ENCODE peak calls at places on chromosomes 3 and 15, in eight cellular contexts. C is NCI-H1105, B is ELR, D is AG09319, W is left colon, P is NCI-H1092, S is cortex of kidney, T is cardiac muscle cell. H is an unnamed sample.

GRCh38 chr3:188553569-188553968 is 399.6 kb downstream of the LPP start:
- DNase-seq in C (no peak), T (no peak), P (no peak), W (no peak), S (no peak), D (no peak), B (no peak), H (no peak)

GRCh38 chr15:74535388-74536084 is 5.5 kb upstream of the ARID3B start:
- DNase-seq in W (no peak), P (no peak), C (no peak), D (no peak), S (no peak), B (peak; percentile 48), T (no peak), H (no peak)

GRCh38 chr3:31880020-31880419 is 101.0 kb downstream of the OSBPL10 start:
- DNase-seq in W (no peak), B (no peak), P (no peak), T (peak; percentile 63), D (no peak), C (no peak), S (no peak), H (peak; percentile 27)

GRCh38 chr3:52633786-52634185 is 51.9 kb downstream of the PBRM1 start:
- DNase-seq in C (no peak), P (no peak), D (no peak), T (peak; percentile 1), S (no peak), B (peak; percentile 64), W (no peak), H (no peak)

GRCh38 chr3:42780892-42781700 is 8.0 kb upstream of the CCDC13 start:
- DNase-seq in S (no peak), B (peak; percentile 80), P (peak; percentile 44), C (no peak), D (no peak), T (peak; percentile 86), W (no peak), H (peak; percentile 32)

GRCh38 chr3:134186391-134186790 is 64.3 kb downstream of the RYK start:
- DNase-seq in P (no peak), T (peak; percentile 20), S (no peak), D (no peak), W (no peak), B (no peak), C (no peak), H (no peak)

GRCh38 chr3:129482721-129483120 is 42.7 kb downstream of the IFT122 start:
- DNase-seq in D (no peak), P (no peak), B (no peak), S (no peak), C (no peak), W (no peak), T (no peak), H (no peak)

GRCh38 chr3:149776170-149776569 is 16.2 kb downstream of the ANKUB1 start:
- DNase-seq in S (no peak), D (no peak), T (no peak), P (no peak), C (no peak), B (no peak), W (no peak), H (no peak)

GRCh38 chr3:187739125-187739560 is 6.1 kb downstream of the BCL6 start:
- DNase-seq in W (no peak), B (no peak), T (no peak), S (no peak), C (peak; percentile 78), P (no peak), D (no peak), H (no peak)

GRCh38 chr15:68042156-68042854 is 11.8 kb upstream of the PIAS1 start:
- DNase-seq in W (no peak), T (no peak), D (no peak), B (no peak), P (no peak), C (no peak), S (no peak), H (no peak)

GRCh38 chr3:182389041-182389815 is 404.1 kb upstream of the ATP11B start:
- DNase-seq in P (peak; percentile 40), D (no peak), W (no peak), C (peak; percentile 96), T (no peak), B (no peak), S (no peak), H (peak; percentile 72)

GRCh38 chr3:107983247-107983646 is 107.6 kb downstream of the CD47 start:
- DNase-seq in T (no peak), S (no peak), P (no peak), C (no peak), B (no peak), W (no peak), D (no peak), H (no peak)

GRCh38 chr3:128269131-128269775 is 116.0 kb downstream of the EEFSEC start:
- DNase-seq in C (no peak), T (no peak), P (no peak), B (no peak), S (no peak), D (no peak), W (no peak), H (no peak)

GRCh38 chr15:99755692-99756409 is 22.6 kb upstream of the LYSMD4 start:
- DNase-seq in P (peak; percentile 15), S (no peak), T (peak; percentile 80), C (peak; percentile 71), D (peak; percentile 23), W (no peak), B (peak; percentile 72), H (no peak)

GRCh38 chr3:30493912-30494311 is 112.5 kb upstream of the TGFBR2 start:
- DNase-seq in W (no peak), P (no peak), C (no peak), T (peak; percentile 89), D (peak; percentile 54), S (no peak), B (peak; percentile 75), H (no peak)

GRCh38 chr3:14946749-14947104 is 656 bp upstream of the NR2C2 start:
- DNase-seq in B (no peak), P (no peak), W (no peak), C (no peak), D (no peak), S (no peak), T (no peak), H (no peak)

GRCh38 chr15:69713726-69714559 is 261.3 kb downstream of the RPLP1 start:
- DNase-seq in D (no peak), B (peak; percentile 6), S (no peak), W (peak; percentile 28), C (no peak), T (no peak), P (no peak), H (no peak)

GRCh38 chr3:58577269-58577821 is at the start of gene FAM107A:
- DNase-seq in C (no peak), B (peak; percentile 49), P (no peak), W (no peak), T (peak; percentile 80), S (no peak), D (peak; percentile 74), H (no peak)

GRCh38 chr3:58256511-58256910 is 18.9 kb downstream of the ABHD6 start:
- DNase-seq in T (no peak), C (no peak), S (no peak), D (no peak), B (no peak), P (no peak), W (no peak), H (no peak)

GRCh38 chr15:94607176-94607654 is 375.9 kb downstream of the MCTP2 start:
- DNase-seq in B (no peak), C (no peak), S (no peak), T (peak; percentile 68), P (no peak), D (no peak), W (peak; percentile 25), H (no peak)

GRCh38 chr3:11140054-11140712 is 14.1 kb upstream of the HRH1 start:
- DNase-seq in S (no peak), T (no peak), C (peak; percentile 56), B (no peak), P (peak; percentile 26), D (no peak), W (peak; percentile 73), H (no peak)

GRCh38 chr3:134677987-134678308 is 27.1 kb upstream of the KY start:
- DNase-seq in T (no peak), C (no peak), P (no peak), D (no peak), S (no peak), W (no peak), B (no peak), H (no peak)